ENCODE peak calls at places on chromosomes 12 and 14, in seven cellular contexts. One of them, this sample, is unnamed.

GRCh38 chr12:82937151-82937550 is 250.4 kb downstream of the TMTC2 start:
- DNase-seq in K562: no peak
- DNase-seq in sigmoid colon: no peak
- DNase-seq in SK-N-SH: no peak
- DNase-seq in stomach: no peak
- DNase-seq in HCT116: no peak
- DNase-seq in prostate gland: no peak
- DNase-seq in this sample: no peak

GRCh38 chr12:6708968-6709394 is 8.4 kb upstream of the PIANP start:
- DNase-seq in K562: peak; percentile 32
- DNase-seq in sigmoid colon: no peak
- DNase-seq in SK-N-SH: no peak
- DNase-seq in stomach: no peak
- DNase-seq in HCT116: no peak
- DNase-seq in prostate gland: no peak
- DNase-seq in this sample: no peak

GRCh38 chr14:73460691-73461127 is 2.4 kb upstream of the NUMB start:
- DNase-seq in K562: peak; percentile 46
- DNase-seq in sigmoid colon: no peak
- DNase-seq in SK-N-SH: no peak
- DNase-seq in stomach: no peak
- DNase-seq in HCT116: no peak
- DNase-seq in prostate gland: no peak
- DNase-seq in this sample: no peak

GRCh38 chr14:61179061-61179675 is 102.0 kb downstream of the TMEM30B start:
- DNase-seq in K562: no peak
- DNase-seq in sigmoid colon: no peak
- DNase-seq in SK-N-SH: no peak
- DNase-seq in stomach: no peak
- DNase-seq in HCT116: peak; percentile 31
- DNase-seq in prostate gland: no peak
- DNase-seq in this sample: no peak

GRCh38 chr14:71163842-71164500 is 256.7 kb downstream of the PCNX1 start:
- DNase-seq in K562: no peak
- DNase-seq in sigmoid colon: no peak
- DNase-seq in SK-N-SH: no peak
- DNase-seq in stomach: no peak
- DNase-seq in HCT116: no peak
- DNase-seq in prostate gland: no peak
- DNase-seq in this sample: no peak

GRCh38 chr12:95396849-95397498 is 77.0 kb upstream of the METAP2 start:
- DNase-seq in K562: no peak
- DNase-seq in sigmoid colon: no peak
- DNase-seq in SK-N-SH: no peak
- DNase-seq in stomach: no peak
- DNase-seq in HCT116: no peak
- DNase-seq in prostate gland: no peak
- DNase-seq in this sample: no peak

GRCh38 chr12:112121780-112122565 is 3.4 kb upstream of the TRAFD1 start:
- DNase-seq in K562: peak; percentile 20
- DNase-seq in sigmoid colon: peak; percentile 96
- DNase-seq in SK-N-SH: no peak
- DNase-seq in stomach: peak; percentile 60
- DNase-seq in HCT116: peak; percentile 26
- DNase-seq in prostate gland: peak; percentile 65
- DNase-seq in this sample: no peak

GRCh38 chr14:30751646-30752416 is 122.5 kb upstream of the COCH start:
- DNase-seq in K562: no peak
- DNase-seq in sigmoid colon: no peak
- DNase-seq in SK-N-SH: peak; percentile 23
- DNase-seq in stomach: no peak
- DNase-seq in HCT116: no peak
- DNase-seq in prostate gland: no peak
- DNase-seq in this sample: no peak

GRCh38 chr12:43957732-43958131 is 121.9 kb downstream of the TMEM117 start:
- DNase-seq in K562: peak; percentile 44
- DNase-seq in sigmoid colon: no peak
- DNase-seq in SK-N-SH: peak; percentile 52
- DNase-seq in stomach: no peak
- DNase-seq in HCT116: peak; percentile 37
- DNase-seq in prostate gland: no peak
- DNase-seq in this sample: no peak

GRCh38 chr12:85828576-85828975 is 7.6 kb downstream of the RASSF9 start:
- DNase-seq in K562: no peak
- DNase-seq in sigmoid colon: no peak
- DNase-seq in SK-N-SH: no peak
- DNase-seq in stomach: no peak
- DNase-seq in HCT116: no peak
- DNase-seq in prostate gland: no peak
- DNase-seq in this sample: no peak

GRCh38 chr12:42118136-42118879 is 26.4 kb downstream of the GXYLT1 start:
- DNase-seq in K562: no peak
- DNase-seq in sigmoid colon: no peak
- DNase-seq in SK-N-SH: no peak
- DNase-seq in stomach: no peak
- DNase-seq in HCT116: no peak
- DNase-seq in prostate gland: no peak
- DNase-seq in this sample: no peak

GRCh38 chr14:50529288-50530179 is 2.8 kb downstream of the MAP4K5 start:
- DNase-seq in K562: peak; percentile 51
- DNase-seq in sigmoid colon: no peak
- DNase-seq in SK-N-SH: no peak
- DNase-seq in stomach: no peak
- DNase-seq in HCT116: no peak
- DNase-seq in prostate gland: no peak
- DNase-seq in this sample: no peak

GRCh38 chr14:50531595-50532501 is 521 bp downstream of the MAP4K5 start:
- DNase-seq in K562: peak; percentile 43
- DNase-seq in sigmoid colon: peak; percentile 81
- DNase-seq in SK-N-SH: peak; percentile 82
- DNase-seq in stomach: peak; percentile 48
- DNase-seq in HCT116: no peak
- DNase-seq in prostate gland: peak; percentile 45
- DNase-seq in this sample: peak; percentile 56

GRCh38 chr14:50530794-50531193 is 1.6 kb downstream of the MAP4K5 start:
- DNase-seq in K562: no peak
- DNase-seq in sigmoid colon: no peak
- DNase-seq in SK-N-SH: no peak
- DNase-seq in stomach: no peak
- DNase-seq in HCT116: no peak
- DNase-seq in prostate gland: no peak
- DNase-seq in this sample: no peak

GRCh38 chr14:50532502-50533313 is at the start of gene MAP4K5:
- DNase-seq in K562: peak; percentile 90
- DNase-seq in sigmoid colon: peak; percentile 96
- DNase-seq in SK-N-SH: peak; percentile 97
- DNase-seq in stomach: peak; percentile 93
- DNase-seq in HCT116: peak; percentile 76
- DNase-seq in prostate gland: peak; percentile 92
- DNase-seq in this sample: peak; percentile 98

DNA sequence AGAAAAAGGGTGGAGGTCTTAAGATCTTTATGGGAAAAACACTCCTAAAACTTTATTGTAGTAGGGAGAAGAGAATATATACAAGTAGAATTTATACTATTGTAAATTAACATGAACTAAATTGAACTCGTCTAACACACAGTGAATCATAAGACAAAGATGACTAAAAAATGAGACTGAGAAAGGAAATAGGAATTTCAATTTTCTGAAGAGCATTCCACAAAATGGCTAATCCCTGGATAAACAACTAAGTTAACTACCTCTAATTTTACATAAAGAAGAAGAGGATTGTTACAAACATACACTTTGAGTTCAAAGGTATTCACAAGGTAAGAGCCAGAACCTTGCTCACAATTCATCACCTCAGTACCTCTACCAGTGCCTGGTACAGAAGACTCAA is 2.0 kb downstream of the MAP4K5 start:
- DNase-seq in K562: no peak
- DNase-seq in sigmoid colon: no peak
- DNase-seq in SK-N-SH: no peak
- DNase-seq in stomach: no peak
- DNase-seq in HCT116: no peak
- DNase-seq in prostate gland: no peak
- DNase-seq in this sample: no peak
- H3K4me3 ChIP-seq in K562: peak overlapping the region; percentile 66
- H3K4me3 ChIP-seq in sigmoid colon: peak overlapping the region; percentile 81
- H3K4me3 ChIP-seq in SK-N-SH: peak overlapping the region; percentile 90
- H3K4me3 ChIP-seq in stomach: peak overlapping the region; percentile 84
- H3K4me3 ChIP-seq in HCT116: peak overlapping the region; percentile 81
- H3K4me3 ChIP-seq in prostate gland: no peak overlapping the region
- H3K4me3 ChIP-seq in this sample: no peak overlapping the region

DNA sequence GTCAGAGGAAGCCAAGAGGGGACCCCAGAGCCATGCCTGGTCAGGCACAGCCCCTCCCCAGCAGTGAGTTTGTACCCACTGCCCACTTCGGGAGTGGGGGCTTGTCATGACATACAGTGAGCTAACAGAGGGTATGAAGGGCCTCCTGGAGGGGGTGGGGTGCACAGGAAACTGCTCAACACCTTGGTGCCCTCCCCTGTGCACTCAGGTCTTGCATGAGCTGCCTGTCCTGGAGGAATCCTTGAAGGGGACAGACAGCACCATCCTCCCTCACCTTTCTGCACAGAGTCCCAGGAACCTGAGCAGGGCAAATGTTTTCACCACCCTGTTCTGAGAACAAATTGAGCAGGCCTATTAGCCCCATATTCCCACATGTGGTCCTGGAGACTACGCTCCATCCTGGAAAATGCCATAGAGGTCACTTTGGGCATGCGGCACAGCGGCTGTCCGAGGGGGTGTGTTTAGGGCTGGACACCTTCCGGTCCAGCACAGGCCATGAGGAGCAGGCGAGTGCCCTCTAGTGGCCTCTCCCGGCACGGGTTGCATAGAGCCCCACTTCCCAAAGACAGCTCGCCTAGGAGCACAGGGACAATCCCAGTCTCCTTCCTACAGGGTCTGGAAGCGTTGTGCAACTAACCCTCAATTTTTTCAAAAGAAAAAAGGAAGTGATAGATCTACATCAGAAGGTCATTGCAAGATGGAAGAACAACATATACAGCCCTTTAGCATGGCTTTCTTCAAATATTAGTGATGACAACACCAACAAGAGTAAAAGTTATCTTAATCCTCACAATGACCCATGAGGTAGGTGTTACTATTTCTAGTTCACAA is 31.9 kb upstream of the ZFP36L1 start:
- DNase-seq in K562: peak; percentile 87
- DNase-seq in sigmoid colon: peak; percentile 91
- DNase-seq in SK-N-SH: peak; percentile 86
- DNase-seq in stomach: peak; percentile 91
- DNase-seq in HCT116: peak; percentile 76
- DNase-seq in prostate gland: peak; percentile 35
- DNase-seq in this sample: peak; percentile 89
- TF ChIP-seq POLR2AphosphoS5 in K562: no peak
- TF ChIP-seq POLR2AphosphoS5 in sigmoid colon: no peak
- TF ChIP-seq POLR2AphosphoS5 in SK-N-SH: no peak
- TF ChIP-seq POLR2AphosphoS5 in stomach: no peak
- TF ChIP-seq POLR2AphosphoS5 in HCT116: no peak
- TF ChIP-seq POLR2AphosphoS5 in prostate gland: no peak
- TF ChIP-seq POLR2AphosphoS5 in this sample: no peak

GRCh38 chr14:100836053-100836805 is 10.3 kb downstream of the MEG3 start:
- DNase-seq in K562: no peak
- DNase-seq in sigmoid colon: no peak
- DNase-seq in SK-N-SH: no peak
- DNase-seq in stomach: no peak
- DNase-seq in HCT116: no peak
- DNase-seq in prostate gland: no peak
- DNase-seq in this sample: no peak
- H3K36me3 ChIP-seq in K562: no peaks in the 10 kb centered on the region
- H3K36me3 ChIP-seq in sigmoid colon: no peaks in the 10 kb centered on the region
- H3K36me3 ChIP-seq in SK-N-SH: no peaks in the 10 kb centered on the region
- H3K36me3 ChIP-seq in stomach: no peaks in the 10 kb centered on the region
- H3K36me3 ChIP-seq in HCT116: no peaks in the 10 kb centered on the region
- H3K36me3 ChIP-seq in prostate gland: no peaks in the 10 kb centered on the region
- H3K36me3 ChIP-seq in this sample: no peaks in the 10 kb centered on the region

DNA sequence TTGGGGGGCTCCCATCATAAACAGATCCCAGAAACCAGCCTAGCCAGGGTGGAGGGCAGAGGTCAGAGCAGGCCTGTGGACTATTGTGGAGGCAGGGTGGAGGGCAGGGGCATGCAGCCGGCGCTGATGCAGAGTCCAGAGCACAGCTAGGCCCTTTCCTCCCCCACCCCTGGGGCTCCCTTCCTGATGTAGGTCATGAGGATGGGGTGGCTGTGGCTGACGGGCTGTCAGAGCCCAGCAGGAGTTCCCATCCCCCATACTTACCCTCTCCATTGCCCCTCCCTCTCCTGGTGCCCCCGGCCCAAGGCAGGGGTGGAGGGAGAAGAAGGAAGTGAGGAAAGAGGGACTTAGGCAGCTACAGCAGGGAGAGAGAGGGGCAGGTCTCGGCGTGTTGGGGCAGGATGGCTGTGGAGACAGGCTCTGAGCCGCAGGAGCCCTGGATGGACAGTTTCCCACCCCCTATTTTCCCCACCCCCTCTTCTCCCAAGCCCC is 5.7 kb upstream of the ZNF385A start:
- DNase-seq in K562: peak; percentile 84
- DNase-seq in sigmoid colon: no peak
- DNase-seq in SK-N-SH: no peak
- DNase-seq in stomach: no peak
- DNase-seq in HCT116: no peak
- DNase-seq in prostate gland: peak; percentile 69
- DNase-seq in this sample: no peak
- H3K4me3 ChIP-seq in K562: peak overlapping the region; percentile 57
- H3K4me3 ChIP-seq in sigmoid colon: no peak overlapping the region
- H3K4me3 ChIP-seq in SK-N-SH: no peak overlapping the region
- H3K4me3 ChIP-seq in stomach: peak overlapping the region; percentile 47
- H3K4me3 ChIP-seq in HCT116: peak overlapping the region; percentile 62
- H3K4me3 ChIP-seq in prostate gland: peak overlapping the region; percentile 67
- H3K4me3 ChIP-seq in this sample: no peak overlapping the region

DNA sequence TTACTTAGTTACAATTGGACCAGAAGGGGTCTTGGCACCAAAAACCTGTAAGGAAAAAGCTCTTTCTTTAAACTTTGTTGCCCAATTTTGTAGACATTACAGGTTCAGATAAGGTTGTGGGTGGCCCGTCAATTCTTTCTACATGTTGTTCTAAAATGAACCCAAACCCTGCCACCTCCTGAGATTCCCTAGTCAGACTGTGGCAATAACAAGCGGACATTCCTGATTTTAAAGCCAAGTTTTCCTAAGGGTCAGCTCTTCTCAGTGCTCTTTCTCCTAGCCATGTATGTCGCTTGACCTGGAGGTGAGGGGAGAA is 45.0 kb upstream of the GSG1 start:
- DNase-seq in K562: no peak
- DNase-seq in sigmoid colon: no peak
- DNase-seq in SK-N-SH: no peak
- DNase-seq in stomach: no peak
- DNase-seq in HCT116: no peak
- DNase-seq in prostate gland: no peak
- DNase-seq in this sample: no peak
- TF ChIP-seq POLR2AphosphoS5 in K562: no peak
- TF ChIP-seq POLR2AphosphoS5 in sigmoid colon: no peak
- TF ChIP-seq POLR2AphosphoS5 in SK-N-SH: no peak
- TF ChIP-seq POLR2AphosphoS5 in stomach: no peak
- TF ChIP-seq POLR2AphosphoS5 in HCT116: no peak
- TF ChIP-seq POLR2AphosphoS5 in prostate gland: no peak
- TF ChIP-seq POLR2AphosphoS5 in this sample: no peak